ENCODE peak calls at places on chromosomes 6 and 20, in six cellular contexts. A is Peyer's patch, P is heart left ventricle, I is stomach, C is A549, W is K562. O is an unnamed sample.

GRCh38 chr6:129411092-129411491 is 298.9 kb downstream of the ARHGAP18 start:
- DNase-seq in A (no peak), I (no peak), W (no peak), P (no peak), C (no peak), O (no peak)

GRCh38 chr6:62367601-62368000 is 81.6 kb upstream of the KHDRBS2 start:
- DNase-seq in I (no peak), W (no peak), C (no peak), A (no peak), P (no peak), O (no peak)

GRCh38 chr6:142857609-142858195 is 87.3 kb downstream of the HIVEP2 start:
- DNase-seq in P (no peak), W (no peak), A (no peak), I (no peak), C (no peak), O (no peak)

GRCh38 chr6:116159782-116160524 is 34.0 kb upstream of the COL10A1 start:
- DNase-seq in I (no peak), P (no peak), A (no peak), W (no peak), C (no peak), O (no peak)

GRCh38 chr6:3751730-3752537 is 421 bp upstream of the PXDC1 start:
- DNase-seq in P (peak), I (peak), W (peak), C (peak), A (peak), O (peak)

GRCh38 chr20:24765316-24766142 is 183.5 kb upstream of the CST7 start:
- DNase-seq in W (no peak), C (no peak), A (peak), P (no peak), I (peak), O (no peak)

GRCh38 chr6:37820713-37821069 is 1.2 kb downstream of the ZFAND3 start:
- DNase-seq in W (no peak), C (no peak), P (no peak), A (no peak), I (no peak), O (no peak)

GRCh38 chr6:124881898-124882579 is 80.2 kb upstream of the RNF217 start:
- DNase-seq in A (no peak), I (no peak), C (no peak), P (no peak), W (no peak), O (no peak)

GRCh38 chr6:15986027-15986629 is 142.8 kb upstream of the MYLIP start:
- DNase-seq in C (no peak), I (no peak), W (no peak), P (no peak), A (no peak), O (no peak)

GRCh38 chr6:116672306-116672705 is 3.7 kb upstream of the ZUP1 start:
- DNase-seq in W (no peak), P (no peak), C (no peak), I (no peak), A (no peak), O (no peak)

GRCh38 chr6:50030777-50031562 is 9.2 kb upstream of the DEFB110 start:
- DNase-seq in A (no peak), I (no peak), P (no peak), W (peak), C (no peak), O (no peak)

GRCh38 chr6:52399511-52400315 is 20.4 kb upstream of the EFHC1 start:
- DNase-seq in C (no peak), A (peak), W (peak), I (no peak), P (no peak), O (peak)

GRCh38 chr6:52509281-52510212 is 67.3 kb downstream of the TRAM2 start:
- DNase-seq in W (no peak), P (no peak), C (no peak), I (no peak), A (no peak), O (no peak)

GRCh38 chr6:132369526-132369925 is 31.7 kb downstream of the MOXD1 start:
- DNase-seq in W (no peak), I (no peak), P (no peak), C (no peak), A (no peak), O (no peak)

GRCh38 chr20:10795286-10796026 is 121.7 kb upstream of the JAG1 start:
- DNase-seq in I (no peak), P (no peak), W (no peak), A (no peak), C (no peak), O (no peak)

GRCh38 chr6:169046021-169046420 is 207.6 kb downstream of the THBS2 start:
- DNase-seq in P (no peak), C (no peak), W (no peak), A (no peak), I (no peak), O (no peak)

GRCh38 chr20:47317127-47317895 is 39.2 kb downstream of the ZMYND8 start:
- DNase-seq in A (peak), P (peak), W (peak), I (peak), C (peak), O (peak)
- TF ChIP-seq POLR2A in A (no peak), P (no peak), W (peak), I (no peak), C (no peak), O (peak)

DNA sequence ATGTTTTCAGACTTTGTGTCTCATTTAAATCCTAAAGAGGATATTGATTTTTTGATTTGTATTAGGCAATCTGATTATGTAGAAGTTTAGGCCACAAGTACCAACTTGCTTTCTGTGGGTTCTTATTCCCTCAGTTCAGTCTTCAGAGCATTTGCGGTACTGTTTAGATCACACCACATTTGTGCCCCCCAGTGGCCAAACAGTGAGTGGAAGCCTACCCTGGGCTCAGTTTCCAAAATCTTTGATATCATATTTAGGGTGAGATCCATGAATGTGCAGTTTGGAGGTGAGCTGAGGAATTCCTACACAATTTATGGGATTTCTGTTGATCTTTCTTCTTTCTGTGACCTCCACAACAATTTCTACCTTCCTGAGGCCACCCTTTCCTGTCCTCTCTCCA is 92.3 kb upstream of the FUT9 start:
- DNase-seq in W (peak), P (no peak), I (peak), A (no peak), C (no peak), O (no peak)
- TF ChIP-seq CTCF in W (no peak), P (peak), I (peak), A (no peak), C (no peak), O (no peak)

GRCh38 chr20:32609993-32610896 is 25.1 kb upstream of the NOL4L start:
- DNase-seq in I (no peak), C (no peak), P (no peak), A (no peak), W (no peak), O (no peak)
- H3K4me3 ChIP-seq in I (no peak), C (no peak), P (no peak), A (no peak), W (no peak), O (no peak)

DNA sequence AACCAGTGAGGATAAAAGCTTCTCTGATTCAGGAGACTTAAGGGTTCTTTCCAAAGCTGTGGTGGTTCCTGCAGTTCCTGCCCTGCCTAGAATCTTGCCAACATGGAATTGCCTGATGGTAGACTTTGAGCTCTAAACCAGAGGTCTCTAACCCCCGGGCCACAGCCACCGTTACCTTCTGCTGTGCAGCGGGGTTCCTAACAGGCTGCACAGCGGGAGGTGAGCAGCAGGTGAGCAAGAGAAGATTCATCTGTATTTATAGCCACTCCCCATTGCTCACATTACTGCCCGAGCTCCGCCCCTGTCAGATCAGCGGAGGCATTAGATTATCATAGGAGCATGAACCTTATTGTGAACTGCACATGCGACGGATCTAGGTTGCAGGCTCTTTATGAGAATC is 106.8 kb downstream of the OLIG3 start:
- DNase-seq in P (no peak), C (no peak), W (no peak), A (no peak), I (no peak), O (no peak)
- TF ChIP-seq POLR2A in P (no peak), C (no peak), W (no peak), A (no peak), I (no peak), O (no peak)

GRCh38 chr20:40811004-40811403 is 122.0 kb upstream of the MAFB start:
- DNase-seq in P (no peak), W (no peak), I (no peak), A (no peak), C (no peak), O (no peak)

GRCh38 chr20:40813213-40813510 is 124.1 kb upstream of the MAFB start:
- DNase-seq in W (no peak), A (no peak), C (no peak), P (no peak), I (peak), O (no peak)

GRCh38 chr20:40812415-40813212 is 123.6 kb upstream of the MAFB start:
- DNase-seq in W (no peak), I (no peak), C (no peak), P (no peak), A (no peak), O (no peak)

GRCh38 chr20:40810336-40810735 is 121.3 kb upstream of the MAFB start:
- DNase-seq in I (no peak), P (no peak), C (no peak), A (no peak), W (no peak), O (no peak)

DNA sequence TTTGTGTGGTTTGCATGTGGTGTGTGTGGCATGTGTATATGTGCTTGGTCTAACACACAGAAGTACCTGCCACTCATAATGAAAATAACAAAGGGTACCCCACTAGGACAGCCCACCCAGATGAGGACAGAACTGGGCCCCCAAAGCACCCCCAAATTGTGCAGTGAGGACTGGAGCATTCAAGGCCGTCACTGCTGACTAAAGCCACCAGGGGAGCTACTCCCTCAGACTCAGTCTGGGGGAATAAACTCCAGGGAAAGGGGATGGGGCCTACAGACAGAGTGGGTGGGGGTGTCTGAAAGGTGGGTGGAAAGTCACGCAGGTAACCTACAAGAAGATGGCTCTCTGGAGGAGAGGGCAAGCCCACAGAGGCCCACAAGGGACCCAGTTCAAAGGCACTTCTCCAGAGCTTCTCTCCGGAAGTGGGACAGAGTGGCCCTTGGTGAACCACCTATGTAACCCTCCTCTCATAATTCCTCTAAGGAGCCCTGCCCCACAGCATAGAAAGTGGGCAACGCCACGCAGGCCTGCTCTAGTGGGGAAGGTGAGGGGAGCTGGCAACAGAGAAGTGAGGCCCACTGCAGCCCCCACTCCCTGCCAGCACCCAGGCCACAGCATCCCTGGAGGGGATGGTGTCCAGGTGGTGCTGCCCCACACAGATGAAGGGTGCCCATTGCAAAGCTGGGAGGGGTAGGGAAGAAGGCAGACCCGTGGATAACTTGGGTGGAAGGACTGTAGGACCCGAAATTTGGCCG is 122.8 kb upstream of the MAFB start:
- DNase-seq in W (no peak), P (no peak), I (no peak), A (no peak), C (no peak), O (no peak)
- TF ChIP-seq CTCF in W (no peak), P (no peak), I (no peak), A (no peak), C (no peak), O (no peak)

GRCh38 chr20:8718214-8718613 is 350.7 kb upstream of the PLCB4 start:
- DNase-seq in A (no peak), W (no peak), C (no peak), P (peak), I (no peak), O (no peak)
- H3K4me3 ChIP-seq in A (no peak), W (no peak), C (no peak), P (no peak), I (no peak), O (no peak)

O was measured in ovary.